ENCODE peak calls at places on chromosomes 4 and X, in ten cellular contexts. Q, I, C, S, N, Y, A, F, Z and E are unnamed samples. For H3K27me3, the result is how much of the 10 kb centered on the place peaks cover.

GRCh38 chr4:82578935-82579334 is 17.1 kb upstream of the TMEM150C start:
- DNase-seq in F (no peak), Q (no peak), A (no peak), Z (no peak), N (no peak), Y (no peak), C (no peak), S (no peak), I (peak), E (no peak)

GRCh38 chr4:57193996-57194675 is 84.0 kb upstream of the IGFBP7 start:
- DNase-seq in N (no peak), Z (no peak), F (no peak), Y (no peak), C (no peak), A (no peak), I (peak), Q (no peak), S (no peak), E (no peak)

GRCh38 chr4:74056858-74057562 is 18.5 kb upstream of the CXCL3 start:
- DNase-seq in Q (no peak), F (no peak), A (no peak), S (no peak), C (no peak), Y (no peak), Z (no peak), I (no peak), N (peak), E (no peak)

GRCh38 chr4:169215656-169216055 is 55.1 kb downstream of the SH3RF1 start:
- DNase-seq in C (no peak), N (no peak), A (no peak), Z (no peak), S (no peak), F (no peak), I (no peak), Y (no peak), Q (no peak), E (no peak)

GRCh38 chrX:120736989-120737388 is 107.1 kb upstream of the C1GALT1C1 start:
- DNase-seq in F (no peak), Q (no peak), C (no peak), Y (no peak), I (no peak), S (no peak), A (no peak), N (no peak), Z (no peak), E (no peak)

GRCh38 chrX:72358313-72358712 is 52.6 kb upstream of the CITED1 start:
- DNase-seq in Q (no peak), I (no peak), C (no peak), S (no peak), N (peak), F (no peak), Y (no peak), A (no peak), Z (no peak), E (no peak)

GRCh38 chr4:83436680-83437079 is 18.9 kb downstream of the HELQ start:
- DNase-seq in A (no peak), S (no peak), Z (no peak), N (no peak), C (no peak), I (peak), F (no peak), Q (no peak), Y (no peak), E (no peak)

GRCh38 chr4:99323761-99324160 is 2.6 kb upstream of the ADH1B start:
- DNase-seq in Q (peak), N (peak), Y (no peak), A (no peak), Z (peak), C (no peak), I (no peak), F (no peak), S (no peak), E (no peak)

GRCh38 chrX:55619547-55619946 is 3.7 kb upstream of the FOXR2 start:
- DNase-seq in I (no peak), A (no peak), F (no peak), Z (no peak), C (no peak), S (no peak), N (no peak), Y (no peak), Q (no peak), E (no peak)

GRCh38 chrX:107731831-107732502 is 43.6 kb downstream of the TSC22D3 start:
- DNase-seq in A (no peak), Z (peak), S (no peak), C (no peak), F (peak), Q (peak), N (peak), Y (peak), I (peak), E (no peak)

GRCh38 chrX:3549442-3549875 is 164.0 kb downstream of the PRKX start:
- DNase-seq in Y (no peak), Z (no peak), F (no peak), C (no peak), Q (peak), A (no peak), N (no peak), I (no peak), S (no peak), E (peak)

GRCh38 chrX:39487166-39488006 is 610.4 kb downstream of the BCOR start:
- DNase-seq in S (no peak), A (no peak), Y (no peak), Q (no peak), N (no peak), C (no peak), Z (no peak), F (no peak), I (no peak), E (no peak)

GRCh38 chr4:8084031-8084660 is 74.5 kb downstream of the ABLIM2 start:
- DNase-seq in Y (peak), S (no peak), F (no peak), A (no peak), N (no peak), C (no peak), I (no peak), Q (no peak), Z (no peak), E (no peak)
- H3K27me3 ChIP-seq in Y (under half), S (under half), F (under half), A (under half), N (under half), C (under half), I (under half), Q (under half), Z (under half), E (under half)

DNA sequence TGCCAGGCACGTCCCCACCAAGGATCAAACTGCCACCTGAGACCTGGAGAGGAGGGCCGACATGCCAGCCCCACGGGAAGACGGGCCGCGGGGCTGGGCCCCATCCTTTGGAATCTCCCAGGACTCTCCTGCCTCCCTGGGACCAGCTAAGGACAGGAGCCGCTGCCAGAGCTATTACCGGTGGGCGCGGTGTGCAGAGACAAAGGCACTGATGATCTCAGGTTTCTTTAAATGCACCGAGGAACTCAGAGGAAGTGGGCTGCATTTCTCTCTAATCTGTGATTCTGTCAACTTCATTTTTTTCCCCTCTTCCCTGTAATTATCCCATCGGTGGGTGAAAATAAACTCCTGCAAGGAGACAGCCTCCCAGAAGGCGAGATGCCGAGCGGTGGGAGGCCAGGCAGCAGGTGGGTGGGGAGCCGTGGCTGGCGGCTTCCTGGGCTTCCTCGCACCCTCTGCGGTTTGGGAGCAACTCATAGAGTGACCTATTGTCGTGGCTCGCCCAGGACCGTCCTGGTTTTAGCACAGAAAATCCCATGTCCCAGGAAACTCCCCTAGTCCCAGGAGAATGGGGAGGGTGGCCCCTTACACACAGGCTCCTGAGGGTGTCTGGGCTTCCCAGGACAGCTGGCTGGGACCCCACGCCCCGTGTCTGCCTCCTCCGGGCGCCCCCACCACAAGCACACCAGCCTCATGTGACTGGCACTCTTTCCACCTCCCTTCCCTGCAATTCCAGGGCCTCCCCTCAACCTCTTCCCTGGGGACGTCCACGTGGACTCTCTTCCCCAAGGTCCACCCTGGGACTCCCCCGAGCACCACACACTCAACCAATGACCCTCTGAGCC is 62.3 kb upstream of the ADRA2C start:
- DNase-seq in Y (peak), S (no peak), I (peak), Q (no peak), A (no peak), Z (no peak), N (no peak), C (peak), F (no peak), E (no peak)
- H3K27me3 ChIP-seq in Y (under half), S (under half), I (under half), Q (under half), A (under half), Z (under half), N (under half), C (half or more), F (under half), E (under half)

DNA sequence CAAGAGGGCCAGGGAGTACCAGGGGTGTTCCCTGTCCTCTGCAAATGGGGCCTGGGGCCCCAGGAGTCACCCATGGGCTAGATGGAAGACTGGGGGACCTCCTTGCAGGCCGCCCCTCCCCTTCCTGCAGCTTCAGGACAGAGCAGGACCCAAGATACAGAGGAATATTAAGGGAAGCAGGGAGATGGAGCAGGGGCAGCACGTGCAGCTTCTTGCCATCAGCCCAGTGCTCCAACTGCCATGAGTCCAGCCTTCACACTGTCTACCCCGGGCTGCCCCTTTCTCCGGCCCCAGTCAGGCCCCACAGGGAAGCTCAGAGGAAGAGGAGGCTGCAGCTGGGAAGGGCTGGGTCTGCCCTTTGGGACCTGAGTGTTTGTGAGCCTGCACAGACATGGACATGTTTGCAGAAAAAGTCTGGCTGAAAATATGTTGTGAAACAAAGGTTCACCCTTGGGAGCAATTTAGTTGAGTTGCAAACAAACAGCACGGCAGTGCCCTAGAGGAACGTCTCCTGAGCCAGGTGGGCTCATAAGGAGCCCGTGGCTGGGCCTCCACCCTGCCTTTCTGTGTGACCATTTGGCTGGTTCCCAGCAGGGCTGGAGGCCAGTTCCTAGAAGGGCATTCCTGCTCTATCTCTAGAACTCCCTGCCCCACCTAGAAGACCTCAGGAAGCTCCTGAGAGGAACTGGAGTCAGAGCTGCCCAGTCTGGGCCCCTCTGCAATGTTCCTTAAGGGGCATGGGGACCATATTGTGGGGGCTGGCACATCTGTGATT is 8.9 kb downstream of the FATE1 start:
- DNase-seq in Y (peak), F (no peak), I (no peak), N (no peak), Q (peak), A (no peak), Z (no peak), C (no peak), S (no peak), E (no peak)
- H3K27me3 ChIP-seq in Y (under half), F (under half), I (under half), N (under half), Q (under half), A (under half), Z (under half), C (under half), S (under half), E (under half)

GRCh38 chr4:144648042-144648441 is 2.1 kb downstream of the HHIP start:
- DNase-seq in F (no peak), Y (no peak), N (no peak), A (no peak), Q (no peak), C (no peak), Z (no peak), I (no peak), S (no peak), E (no peak)
- H3K27me3 ChIP-seq in F (under half), Y (under half), N (under half), A (under half), Q (under half), C (half or more), Z (under half), I (under half), S (under half), E (under half)

GRCh38 chr4:41731569-41731968 is 17.0 kb downstream of the PHOX2B start:
- DNase-seq in Y (no peak), N (no peak), Q (no peak), F (no peak), I (no peak), Z (no peak), C (no peak), A (no peak), S (no peak), E (no peak)
- H3K27me3 ChIP-seq in Y (under half), N (under half), Q (under half), F (under half), I (under half), Z (under half), C (under half), A (under half), S (under half), E (under half)

DNA sequence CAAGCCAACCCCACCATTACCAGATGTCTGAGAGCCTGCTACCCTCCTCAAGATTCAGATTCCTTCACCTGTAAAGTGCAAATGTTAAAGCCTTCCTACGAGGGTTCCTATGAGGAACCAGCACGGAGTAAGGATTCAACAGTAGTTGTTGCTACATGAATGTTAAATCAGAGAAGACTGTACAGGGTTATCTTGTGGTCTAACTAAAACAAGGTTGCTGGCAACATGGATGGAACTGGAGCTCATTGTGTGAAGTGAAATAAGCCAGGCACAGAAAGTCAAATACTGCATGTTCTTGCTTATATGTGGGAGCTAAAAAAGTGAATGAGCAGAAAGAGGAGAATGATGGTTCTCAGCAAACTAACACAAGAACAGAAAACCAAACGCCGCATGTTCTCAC is 238.6 kb downstream of the DCTD start:
- DNase-seq in N (no peak), C (no peak), Q (no peak), F (no peak), Y (no peak), S (no peak), I (no peak), Z (no peak), A (no peak), E (no peak)
- H3K27me3 ChIP-seq in N (under half), C (under half), Q (under half), F (under half), Y (under half), S (under half), I (under half), Z (under half), A (under half), E (under half)